ENCODE peak calls at places on chromosomes 5 and 9, in seven cellular contexts. One of them, this sample, is unnamed. For H3K4me1, the result is how much of the 10 kb centered on the place peaks cover.

GRCh38 chr5:161411156-161411555 is 135.4 kb downstream of the GABRB2 start:
- DNase-seq in neural progenitor cell: no peak
- DNase-seq in lung: no peak
- DNase-seq in lower lobe of right lung: no peak
- DNase-seq in IMR-90: no peak
- DNase-seq in SK-N-SH: no peak
- DNase-seq in uterus: no peak
- DNase-seq in this sample: no peak

GRCh38 chr5:25160851-25161348 is 516.1 kb upstream of the CDH10 start:
- DNase-seq in neural progenitor cell: no peak
- DNase-seq in lung: no peak
- DNase-seq in lower lobe of right lung: no peak
- DNase-seq in IMR-90: no peak
- DNase-seq in SK-N-SH: no peak
- DNase-seq in uterus: no peak
- DNase-seq in this sample: no peak

GRCh38 chr9:106075991-106076390 is 381.6 kb downstream of the TMEM38B start:
- DNase-seq in neural progenitor cell: no peak
- DNase-seq in lung: no peak
- DNase-seq in lower lobe of right lung: no peak
- DNase-seq in IMR-90: peak
- DNase-seq in SK-N-SH: no peak
- DNase-seq in uterus: no peak
- DNase-seq in this sample: no peak

GRCh38 chr5:180330810-180331646 is 22.1 kb downstream of the GFPT2 start:
- DNase-seq in neural progenitor cell: no peak
- DNase-seq in lung: peak
- DNase-seq in lower lobe of right lung: peak
- DNase-seq in IMR-90: peak
- DNase-seq in SK-N-SH: no peak
- DNase-seq in uterus: peak
- DNase-seq in this sample: peak

GRCh38 chr5:57494104-57495098 is 11.8 kb upstream of the ACTBL2 start:
- DNase-seq in neural progenitor cell: no peak
- DNase-seq in lung: peak
- DNase-seq in lower lobe of right lung: peak
- DNase-seq in IMR-90: peak
- DNase-seq in SK-N-SH: no peak
- DNase-seq in uterus: no peak
- DNase-seq in this sample: no peak

GRCh38 chr9:128554155-128554862 is 1.9 kb downstream of the SPTAN1 start:
- DNase-seq in neural progenitor cell: peak
- DNase-seq in lung: peak
- DNase-seq in lower lobe of right lung: peak
- DNase-seq in IMR-90: peak
- DNase-seq in SK-N-SH: peak
- DNase-seq in uterus: peak
- DNase-seq in this sample: peak

GRCh38 chr9:16180546-16180945 is 627.7 kb downstream of the CCDC171 start:
- DNase-seq in neural progenitor cell: no peak
- DNase-seq in lung: no peak
- DNase-seq in lower lobe of right lung: no peak
- DNase-seq in IMR-90: peak
- DNase-seq in SK-N-SH: no peak
- DNase-seq in uterus: no peak
- DNase-seq in this sample: no peak

GRCh38 chr5:172403191-172403794 is 51.0 kb downstream of the SH3PXD2B start:
- DNase-seq in neural progenitor cell: peak
- DNase-seq in lung: peak
- DNase-seq in lower lobe of right lung: no peak
- DNase-seq in IMR-90: peak
- DNase-seq in SK-N-SH: no peak
- DNase-seq in uterus: peak
- DNase-seq in this sample: peak

GRCh38 chr9:86767373-86767772 is 179.9 kb downstream of the GAS1 start:
- DNase-seq in neural progenitor cell: no peak
- DNase-seq in lung: no peak
- DNase-seq in lower lobe of right lung: no peak
- DNase-seq in IMR-90: no peak
- DNase-seq in SK-N-SH: no peak
- DNase-seq in uterus: no peak
- DNase-seq in this sample: no peak

GRCh38 chr9:93826209-93826608 is 128.9 kb downstream of the BARX1 start:
- DNase-seq in neural progenitor cell: no peak
- DNase-seq in lung: no peak
- DNase-seq in lower lobe of right lung: peak
- DNase-seq in IMR-90: no peak
- DNase-seq in SK-N-SH: no peak
- DNase-seq in uterus: no peak
- DNase-seq in this sample: no peak

GRCh38 chr5:4643960-4644359 is 496.2 kb upstream of the ADAMTS16 start:
- DNase-seq in neural progenitor cell: no peak
- DNase-seq in lung: no peak
- DNase-seq in lower lobe of right lung: no peak
- DNase-seq in IMR-90: no peak
- DNase-seq in SK-N-SH: no peak
- DNase-seq in uterus: no peak
- DNase-seq in this sample: no peak

GRCh38 chr9:85142461-85143401 is 473.2 kb downstream of the NTRK2 start:
- DNase-seq in neural progenitor cell: peak
- DNase-seq in lung: no peak
- DNase-seq in lower lobe of right lung: peak
- DNase-seq in IMR-90: no peak
- DNase-seq in SK-N-SH: peak
- DNase-seq in uterus: no peak
- DNase-seq in this sample: peak

GRCh38 chr5:93909356-93909755 is 168.0 kb upstream of the POU5F2 start:
- DNase-seq in neural progenitor cell: peak
- DNase-seq in lung: no peak
- DNase-seq in lower lobe of right lung: no peak
- DNase-seq in IMR-90: no peak
- DNase-seq in SK-N-SH: peak
- DNase-seq in uterus: no peak
- DNase-seq in this sample: no peak

GRCh38 chr9:134728801-134729495 is 87.3 kb downstream of the COL5A1 start:
- DNase-seq in neural progenitor cell: no peak
- DNase-seq in lung: no peak
- DNase-seq in lower lobe of right lung: no peak
- DNase-seq in IMR-90: no peak
- DNase-seq in SK-N-SH: no peak
- DNase-seq in uterus: no peak
- DNase-seq in this sample: no peak

GRCh38 chr9:75953218-75953617 is 62.7 kb downstream of the PCSK5 start:
- DNase-seq in neural progenitor cell: no peak
- DNase-seq in lung: no peak
- DNase-seq in lower lobe of right lung: no peak
- DNase-seq in IMR-90: no peak
- DNase-seq in SK-N-SH: no peak
- DNase-seq in uterus: no peak
- DNase-seq in this sample: no peak

GRCh38 chr5:115033861-115034260 is 135.8 kb downstream of the TRIM36 start:
- DNase-seq in neural progenitor cell: peak
- DNase-seq in lung: no peak
- DNase-seq in lower lobe of right lung: no peak
- DNase-seq in IMR-90: no peak
- DNase-seq in SK-N-SH: no peak
- DNase-seq in uterus: no peak
- DNase-seq in this sample: no peak

GRCh38 chr9:20618361-20618799 is 3.9 kb downstream of the MLLT3 start:
- DNase-seq in neural progenitor cell: no peak
- DNase-seq in lung: peak
- DNase-seq in lower lobe of right lung: no peak
- DNase-seq in IMR-90: peak
- DNase-seq in SK-N-SH: no peak
- DNase-seq in uterus: no peak
- DNase-seq in this sample: no peak

GRCh38 chr9:17656889-17657288 is 78.0 kb downstream of the SH3GL2 start:
- DNase-seq in neural progenitor cell: no peak
- DNase-seq in lung: no peak
- DNase-seq in lower lobe of right lung: no peak
- DNase-seq in IMR-90: no peak
- DNase-seq in SK-N-SH: no peak
- DNase-seq in uterus: no peak
- DNase-seq in this sample: no peak

GRCh38 chr9:27933210-27934062 is 360.2 kb upstream of the C9orf72 start:
- DNase-seq in neural progenitor cell: peak
- DNase-seq in lung: no peak
- DNase-seq in lower lobe of right lung: no peak
- DNase-seq in IMR-90: no peak
- DNase-seq in SK-N-SH: no peak
- DNase-seq in uterus: no peak
- DNase-seq in this sample: no peak

GRCh38 chr9:82604947-82605656 is 457.8 kb downstream of the RASEF start:
- DNase-seq in neural progenitor cell: no peak
- DNase-seq in lung: no peak
- DNase-seq in lower lobe of right lung: no peak
- DNase-seq in IMR-90: peak
- DNase-seq in SK-N-SH: no peak
- DNase-seq in uterus: no peak
- DNase-seq in this sample: no peak

GRCh38 chr5:96259211-96259772 is 173.8 kb downstream of the PCSK1 start:
- DNase-seq in neural progenitor cell: no peak
- DNase-seq in lung: no peak
- DNase-seq in lower lobe of right lung: no peak
- DNase-seq in IMR-90: peak
- DNase-seq in SK-N-SH: no peak
- DNase-seq in uterus: no peak
- DNase-seq in this sample: no peak

GRCh38 chr5:143241892-143242291 is 161.6 kb downstream of the NR3C1 start:
- DNase-seq in neural progenitor cell: no peak
- DNase-seq in lung: no peak
- DNase-seq in lower lobe of right lung: no peak
- DNase-seq in IMR-90: peak
- DNase-seq in SK-N-SH: no peak
- DNase-seq in uterus: no peak
- DNase-seq in this sample: no peak
- H3K4me1 ChIP-seq in neural progenitor cell: under half
- H3K4me1 ChIP-seq in lung: under half
- H3K4me1 ChIP-seq in lower lobe of right lung: under half
- H3K4me1 ChIP-seq in IMR-90: under half
- H3K4me1 ChIP-seq in SK-N-SH: under half
- H3K4me1 ChIP-seq in uterus: under half
- H3K4me1 ChIP-seq in this sample: under half

DNA sequence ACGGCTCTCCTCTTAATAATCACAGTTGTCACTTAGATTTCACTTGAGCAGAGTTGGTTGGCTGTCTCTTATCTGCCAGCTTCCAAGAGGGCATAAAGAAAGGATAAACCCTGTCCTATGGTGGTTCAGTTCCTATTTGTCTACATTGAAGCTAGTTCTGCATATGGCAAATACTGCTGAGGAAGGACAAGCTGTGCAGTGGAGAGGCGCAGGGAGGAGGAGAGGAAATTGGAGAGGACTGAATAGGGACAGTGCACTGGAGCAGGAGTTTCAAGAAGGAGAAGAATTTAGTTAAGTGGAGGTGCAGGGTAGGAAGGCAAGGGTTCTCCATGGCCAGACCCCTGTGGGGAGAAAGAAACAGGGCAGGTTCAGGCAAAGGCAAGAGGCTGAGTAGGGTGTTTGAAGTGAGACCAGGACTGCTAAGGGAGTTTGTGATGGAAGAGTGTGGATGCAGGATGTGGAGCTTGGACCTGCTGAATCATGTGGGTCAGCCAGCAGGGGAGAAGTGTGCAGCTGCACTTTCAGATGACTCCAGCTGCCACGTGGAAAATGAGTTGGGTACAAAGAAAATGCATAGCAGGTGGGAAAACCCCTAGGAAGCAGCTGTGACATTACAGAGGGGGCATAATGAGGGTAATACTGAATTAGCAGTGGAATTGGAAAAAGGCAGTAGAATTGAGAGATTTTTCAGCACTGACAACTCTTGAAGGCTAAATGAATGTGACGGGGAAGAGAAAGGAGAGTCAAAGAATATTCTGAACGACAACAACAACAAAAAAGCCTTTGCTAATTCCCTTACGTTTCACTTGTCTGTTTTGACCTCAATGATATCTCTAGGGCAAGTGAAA is 66.8 kb downstream of the MAMDC2 start:
- DNase-seq in neural progenitor cell: no peak
- DNase-seq in lung: no peak
- DNase-seq in lower lobe of right lung: no peak
- DNase-seq in IMR-90: peak
- DNase-seq in SK-N-SH: no peak
- DNase-seq in uterus: no peak
- DNase-seq in this sample: no peak
- H3K27ac ChIP-seq in neural progenitor cell: peak
- H3K27ac ChIP-seq in lung: no peak
- H3K27ac ChIP-seq in lower lobe of right lung: no peak
- H3K27ac ChIP-seq in IMR-90: no peak
- H3K27ac ChIP-seq in SK-N-SH: no peak
- H3K27ac ChIP-seq in uterus: peak
- H3K27ac ChIP-seq in this sample: no peak

GRCh38 chr5:148960070-148960769 is 102.6 kb downstream of the SH3TC2 start:
- DNase-seq in neural progenitor cell: no peak
- DNase-seq in lung: no peak
- DNase-seq in lower lobe of right lung: no peak
- DNase-seq in IMR-90: no peak
- DNase-seq in SK-N-SH: no peak
- DNase-seq in uterus: no peak
- DNase-seq in this sample: no peak
- TF ChIP-seq CTCF in neural progenitor cell: no peak
- TF ChIP-seq CTCF in lung: no peak
- TF ChIP-seq CTCF in lower lobe of right lung: no peak
- TF ChIP-seq CTCF in IMR-90: no peak
- TF ChIP-seq CTCF in SK-N-SH: no peak
- TF ChIP-seq CTCF in uterus: no peak
- TF ChIP-seq CTCF in this sample: no peak

GRCh38 chr5:179314606-179315355 is 30.5 kb downstream of the ADAMTS2 start:
- DNase-seq in neural progenitor cell: no peak
- DNase-seq in lung: no peak
- DNase-seq in lower lobe of right lung: no peak
- DNase-seq in IMR-90: no peak
- DNase-seq in SK-N-SH: no peak
- DNase-seq in uterus: peak
- DNase-seq in this sample: no peak
- H3K4me1 ChIP-seq in neural progenitor cell: under half
- H3K4me1 ChIP-seq in lung: under half
- H3K4me1 ChIP-seq in lower lobe of right lung: under half
- H3K4me1 ChIP-seq in IMR-90: under half
- H3K4me1 ChIP-seq in SK-N-SH: under half
- H3K4me1 ChIP-seq in uterus: under half
- H3K4me1 ChIP-seq in this sample: under half